ENCODE peak calls at places on chromosomes 2 and 18, in nine cellular contexts. Q is ureter, H is thyroid gland, V is GM13977, C is NCI-H1092 treated with DMSO at 0.1 percent for 48 hours, K is AG10803, I is fibroblast of the aortic adventitia, P is GOT3, J is GM20000. G is an unnamed sample.
A peak's percentile ranks its signal among the peaks of the same experiment; 100 is the strongest.

GRCh38 chr2:167381349-167381748 is 493.1 kb downstream of the XIRP2 start:
- DNase-seq in P (no peak), H (no peak), K (no peak), J (no peak), C (no peak), I (no peak), V (no peak), Q (no peak), G (peak; percentile 10)

GRCh38 chr2:7685342-7686015 is 768.3 kb downstream of the RNF144A start:
- DNase-seq in C (no peak), H (peak; percentile 4), J (no peak), V (no peak), P (no peak), K (peak; percentile 89), Q (no peak), I (peak; percentile 60), G (peak; percentile 18)

GRCh38 chr2:198314559-198315153 is 510.3 kb downstream of the PLCL1 start:
- DNase-seq in Q (no peak), J (no peak), H (no peak), V (no peak), I (peak; percentile 77), P (no peak), C (peak; percentile 49), K (peak; percentile 68), G (peak; percentile 74)

GRCh38 chr2:172351586-172351985 is 75.8 kb upstream of the ITGA6 start:
- DNase-seq in P (no peak), I (no peak), C (no peak), V (no peak), J (no peak), Q (no peak), K (no peak), H (no peak), G (no peak)

GRCh38 chr18:34697891-34698290 is 12.2 kb upstream of the DTNA start:
- DNase-seq in K (no peak), C (no peak), P (no peak), H (no peak), I (no peak), Q (no peak), V (no peak), J (no peak), G (peak; percentile 10)

GRCh38 chr2:223925106-223925505 is 20.0 kb downstream of the WDFY1 start:
- DNase-seq in Q (no peak), I (peak; percentile 75), V (no peak), C (no peak), J (no peak), P (no peak), K (peak; percentile 33), H (no peak), G (no peak)

GRCh38 chr2:73984922-73985317 is 210 bp downstream of the TET3 start:
- DNase-seq in K (no peak), V (peak; percentile 74), H (peak; percentile 63), J (peak; percentile 82), P (no peak), I (no peak), Q (peak; percentile 65), C (peak; percentile 12), G (no peak)

GRCh38 chr2:24926602-24927252 is 6.7 kb upstream of the ADCY3 start:
- DNase-seq in I (peak; percentile 57), V (no peak), Q (peak; percentile 76), P (no peak), H (peak; percentile 25), J (no peak), C (no peak), K (peak; percentile 61), G (peak; percentile 39)

GRCh38 chr2:33033524-33034150 is 86.9 kb downstream of the LTBP1 start:
- DNase-seq in C (peak; percentile 24), J (no peak), P (no peak), V (peak; percentile 9), I (peak; percentile 81), Q (no peak), K (peak; percentile 67), H (no peak), G (peak; percentile 55)

GRCh38 chr2:108834620-108835019 is 48.0 kb downstream of the CCDC138 start:
- DNase-seq in K (no peak), I (no peak), V (no peak), P (no peak), Q (no peak), J (no peak), H (no peak), C (no peak), G (no peak)